ENCODE peak calls at places on chromosome 10, in eight cellular contexts. Z is mesendoderm, P is esophagus muscularis mucosa, I is upper lobe of right lung, C is adipocyte, K is lower lobe of right lung, T is GM23248, X is fibroblast of lung. L is an unnamed sample. For H3K36me3, the result is how much of the 10 kb centered on the place peaks cover.

GRCh38 chr10:63105811-63106755 is 27.0 kb upstream of the NRBF2 start:
- DNase-seq in K (no peak), I (no peak), X (peak), C (peak), P (no peak), Z (no peak), T (peak), L (peak)

GRCh38 chr10:110275140-110275729 is 29.5 kb downstream of the SMNDC1 start:
- DNase-seq in P (no peak), X (no peak), I (no peak), C (no peak), K (no peak), Z (no peak), T (no peak), L (no peak)

GRCh38 chr10:38212460-38212859 is 118.3 kb downstream of the ZNF37A start:
- DNase-seq in C (no peak), I (no peak), P (no peak), Z (no peak), X (no peak), T (no peak), K (no peak), L (no peak)

GRCh38 chr10:86798636-86799035 is 42.2 kb downstream of the BMPR1A start:
- DNase-seq in I (no peak), T (peak), K (no peak), X (peak), P (no peak), C (peak), Z (peak), L (no peak)

GRCh38 chr10:69241575-69241974 is 21.4 kb downstream of the HKDC1 start:
- DNase-seq in K (no peak), P (no peak), C (no peak), I (no peak), X (peak), Z (no peak), T (peak), L (peak)

GRCh38 chr10:127715782-127716378 is 21.1 kb upstream of the FOXI2 start:
- DNase-seq in K (no peak), T (peak), X (peak), I (no peak), Z (no peak), P (no peak), C (peak), L (no peak)

GRCh38 chr10:43754569-43755260 is 106.0 kb upstream of the ZNF32 start:
- DNase-seq in K (no peak), C (no peak), I (no peak), T (no peak), Z (no peak), P (no peak), X (no peak), L (no peak)

GRCh38 chr10:35511649-35512048 is 93.5 kb upstream of the GJD4 start:
- DNase-seq in P (no peak), K (no peak), C (no peak), T (no peak), X (no peak), I (no peak), Z (no peak), L (no peak)

GRCh38 chr10:46223064-46223480 is 63.7 kb upstream of the ANTXRL start:
- DNase-seq in Z (no peak), P (no peak), K (no peak), C (no peak), X (no peak), T (no peak), I (peak), L (no peak)

GRCh38 chr10:46031648-46032532 is 1.5 kb upstream of the NCOA4 start:
- DNase-seq in I (no peak), Z (peak), C (no peak), P (no peak), K (no peak), T (no peak), X (no peak), L (no peak)

GRCh38 chr10:17053513-17053912 is 76.1 kb downstream of the CUBN start:
- DNase-seq in X (no peak), K (no peak), T (no peak), C (no peak), Z (no peak), P (no peak), I (no peak), L (no peak)

GRCh38 chr10:104300736-104301292 is 31.8 kb downstream of the GSTO2 start:
- DNase-seq in K (no peak), Z (peak), P (no peak), C (peak), T (peak), I (no peak), X (peak), L (peak)

GRCh38 chr10:33334839-33335549 is 527 bp upstream of the NRP1 start:
- DNase-seq in C (peak), K (peak), Z (peak), P (no peak), I (peak), X (peak), T (peak), L (peak)

GRCh38 chr10:102646610-102647432 is 2.5 kb downstream of the TRIM8 start:
- DNase-seq in P (no peak), I (peak), T (peak), C (peak), Z (no peak), K (peak), X (no peak), L (no peak)

GRCh38 chr10:104130041-104130440 is 8.1 kb downstream of the SFR1 start:
- DNase-seq in P (no peak), I (no peak), K (no peak), X (no peak), T (no peak), Z (no peak), C (peak), L (no peak)

GRCh38 chr10:48598243-48598935 is 6.5 kb downstream of the ARHGAP22 start:
- DNase-seq in X (no peak), T (no peak), K (no peak), P (peak), C (no peak), I (no peak), Z (no peak), L (no peak)

GRCh38 chr10:17200035-17200884 is 1.2 kb downstream of the TRDMT1 start:
- DNase-seq in C (no peak), K (no peak), I (no peak), T (peak), P (no peak), X (no peak), Z (no peak), L (no peak)

GRCh38 chr10:122052702-122053101 is 63.7 kb downstream of the TACC2 start:
- DNase-seq in T (peak), C (no peak), K (no peak), I (peak), X (peak), Z (no peak), P (no peak), L (no peak)

DNA sequence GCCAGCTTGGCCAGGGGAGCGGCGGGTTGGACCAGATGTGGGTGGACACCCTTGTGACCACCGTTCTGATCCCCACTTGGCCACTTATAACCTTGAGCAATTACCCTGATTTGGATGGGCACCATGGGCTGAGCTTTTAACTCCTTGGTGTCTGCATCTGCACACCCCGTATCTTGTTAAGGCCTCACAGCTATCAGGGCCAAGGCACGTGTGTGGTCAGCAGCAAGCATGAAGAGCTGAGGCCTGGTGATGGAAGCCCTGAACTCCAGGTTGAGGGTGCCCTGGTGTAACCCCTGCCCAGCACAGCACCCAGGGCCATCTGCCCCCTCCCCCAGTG is 89.2 kb downstream of the ZMIZ1 start:
- DNase-seq in I (no peak), P (no peak), K (no peak), C (no peak), T (no peak), Z (no peak), X (no peak), L (no peak)
- H3K4me3 ChIP-seq in I (no peak), P (no peak), K (no peak), C (no peak), T (no peak), Z (no peak), X (no peak), L (no peak)

GRCh38 chr10:125414998-125415397 is 254.6 kb upstream of the CTBP2 start:
- DNase-seq in K (no peak), X (no peak), P (no peak), C (no peak), T (no peak), I (no peak), Z (no peak), L (no peak)
- H3K36me3 ChIP-seq in K (under half), X (under half), P (under half), C (under half), T (under half), I (under half), Z (under half), L (under half)

GRCh38 chr10:81873932-81874816 is 820 bp upstream of the NRG3 start:
- DNase-seq in T (peak), Z (peak), C (no peak), X (peak), P (no peak), K (peak), I (peak), L (no peak)

GRCh38 chr10:81875680-81876252 is 772 bp downstream of the NRG3 start:
- DNase-seq in T (no peak), Z (no peak), K (no peak), I (peak), X (no peak), C (no peak), P (no peak), L (no peak)

GRCh38 chr10:81873231-81873931 is 1.6 kb upstream of the NRG3 start:
- DNase-seq in X (no peak), I (no peak), K (no peak), P (no peak), Z (no peak), C (no peak), T (no peak), L (no peak)

GRCh38 chr10:81874878-81875679 is at the start of gene NRG3:
- DNase-seq in P (no peak), I (peak), C (no peak), Z (peak), K (no peak), T (peak), X (no peak), L (no peak)

GRCh38 chr10:81876253-81876731 is 1.3 kb downstream of the NRG3 start:
- DNase-seq in K (no peak), I (peak), Z (peak), C (no peak), P (no peak), T (no peak), X (no peak), L (no peak)
- H3K4me3 ChIP-seq in K (peak), I (peak), Z (peak), C (no peak), P (peak), T (no peak), X (no peak), L (no peak)

GRCh38 chr10:79295593-79295992 is 51.7 kb upstream of the PPIF start:
- DNase-seq in C (no peak), P (no peak), K (peak), T (no peak), Z (no peak), I (no peak), X (no peak), L (no peak)
- H3K36me3 ChIP-seq in C (half or more), P (half or more), K (half or more), T (under half), Z (under half), I (half or more), X (under half), L (half or more)

DNA sequence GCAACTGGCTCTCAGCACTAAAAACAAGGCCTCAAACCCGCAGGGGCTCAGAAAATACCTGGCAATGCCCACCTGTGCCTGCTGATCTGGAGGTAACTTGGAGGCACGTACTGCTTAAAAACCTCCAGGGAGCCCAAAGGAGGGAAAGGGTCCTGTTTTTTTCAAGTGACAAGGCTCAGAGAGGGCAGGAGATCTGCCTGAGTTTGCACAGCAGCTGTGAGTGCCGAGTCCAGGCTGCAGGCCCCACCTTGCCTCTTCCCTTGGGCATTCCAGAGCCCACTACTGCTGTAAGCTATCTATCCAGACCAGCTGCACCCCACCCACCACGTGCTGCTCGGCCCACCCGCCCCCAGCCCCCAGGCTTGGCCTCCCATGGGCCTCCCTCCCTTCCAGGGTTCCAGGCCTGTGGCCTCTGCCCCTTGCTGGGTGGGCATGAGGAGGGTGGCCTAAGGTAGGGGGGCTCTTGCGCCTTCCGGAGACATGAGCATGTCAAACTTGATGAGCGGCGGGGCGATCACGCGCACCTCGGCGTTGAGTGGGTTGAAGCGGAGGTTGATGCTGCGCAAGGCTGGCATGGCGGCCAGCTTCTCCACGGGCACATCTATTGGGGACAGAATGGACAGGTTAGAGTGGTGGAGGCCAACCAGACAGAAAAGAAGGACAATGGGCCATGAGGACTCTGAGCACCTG is 17.2 kb upstream of the NPFFR1 start:
- DNase-seq in Z (no peak), K (no peak), X (no peak), T (no peak), I (no peak), C (no peak), P (no peak), L (no peak)
- H3K4me3 ChIP-seq in Z (no peak), K (no peak), X (no peak), T (no peak), I (no peak), C (no peak), P (no peak), L (no peak)

DNA sequence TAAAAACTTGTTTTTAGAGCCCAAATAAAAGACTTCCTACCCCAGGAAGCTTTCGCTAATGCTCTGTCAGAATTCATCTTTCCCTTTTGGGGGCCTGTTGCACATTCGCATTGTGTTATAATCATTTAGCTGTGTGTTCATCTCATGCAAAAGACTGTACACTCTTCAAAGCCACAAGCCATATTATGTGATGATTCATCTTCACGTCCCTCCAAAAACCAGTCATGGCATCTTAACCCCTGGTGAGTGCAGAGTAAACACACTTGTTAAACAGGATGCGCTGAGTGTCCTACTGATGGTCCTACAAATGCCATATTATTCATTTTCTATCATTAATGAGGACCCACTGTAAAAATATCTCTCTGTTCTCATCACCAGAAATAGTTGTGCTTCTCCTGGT is 235.4 kb downstream of the KIAA1217 start:
- DNase-seq in P (no peak), K (no peak), I (no peak), Z (no peak), T (peak), C (peak), X (peak), L (peak)
- H3K36me3 ChIP-seq in P (under half), K (under half), I (under half), Z (under half), T (under half), C (under half), X (under half), L (under half)

L was measured in MG63.